ENCODE peak calls at places on chromosome 4, in five cellular contexts. One of them, this sample, is unnamed.

GRCh38 chr4:39353478-39354177 is 12.5 kb downstream of the RFC1 start:
- DNase-seq in foreskin fibroblast: no peak
- DNase-seq in neural progenitor cell: no peak
- DNase-seq in hippocampal formation: peak
- DNase-seq in iPS DF 19.7: no peak
- DNase-seq in this sample: peak

GRCh38 chr4:145613546-145614234 is 5.5 kb upstream of the MMAA start:
- DNase-seq in iPS DF 19.7: no peak
- DNase-seq in neural progenitor cell: no peak
- DNase-seq in foreskin fibroblast: no peak
- DNase-seq in hippocampal formation: no peak
- DNase-seq in this sample: no peak

GRCh38 chr4:30182786-30183185 is 537.4 kb upstream of the PCDH7 start:
- DNase-seq in foreskin fibroblast: no peak
- DNase-seq in hippocampal formation: no peak
- DNase-seq in iPS DF 19.7: no peak
- DNase-seq in neural progenitor cell: no peak
- DNase-seq in this sample: no peak

GRCh38 chr4:25813705-25814104 is 49.1 kb downstream of the SEL1L3 start:
- DNase-seq in hippocampal formation: peak
- DNase-seq in neural progenitor cell: peak
- DNase-seq in iPS DF 19.7: no peak
- DNase-seq in foreskin fibroblast: no peak
- DNase-seq in this sample: peak

GRCh38 chr4:139603576-139604387 is 47.8 kb upstream of the SETD7 start:
- DNase-seq in hippocampal formation: peak
- DNase-seq in neural progenitor cell: peak
- DNase-seq in iPS DF 19.7: peak
- DNase-seq in foreskin fibroblast: peak
- DNase-seq in this sample: peak

GRCh38 chr4:138706206-138706605 is 309.4 kb upstream of the NOCT start:
- DNase-seq in neural progenitor cell: no peak
- DNase-seq in iPS DF 19.7: no peak
- DNase-seq in foreskin fibroblast: no peak
- DNase-seq in hippocampal formation: no peak
- DNase-seq in this sample: no peak

GRCh38 chr4:184273166-184274147 is 55.8 kb upstream of the ENPP6 start:
- DNase-seq in iPS DF 19.7: no peak
- DNase-seq in hippocampal formation: no peak
- DNase-seq in foreskin fibroblast: no peak
- DNase-seq in neural progenitor cell: no peak
- DNase-seq in this sample: no peak

GRCh38 chr4:2646386-2647149 is 109.6 kb downstream of the TNIP2 start:
- DNase-seq in neural progenitor cell: no peak
- DNase-seq in hippocampal formation: no peak
- DNase-seq in foreskin fibroblast: no peak
- DNase-seq in iPS DF 19.7: no peak
- DNase-seq in this sample: no peak

GRCh38 chr4:43864616-43865146 is 583.9 kb downstream of the KCTD8 start:
- DNase-seq in neural progenitor cell: no peak
- DNase-seq in hippocampal formation: no peak
- DNase-seq in iPS DF 19.7: no peak
- DNase-seq in foreskin fibroblast: no peak
- DNase-seq in this sample: no peak

GRCh38 chr4:89724716-89725115 is 112.2 kb downstream of the SNCA start:
- DNase-seq in foreskin fibroblast: peak
- DNase-seq in iPS DF 19.7: no peak
- DNase-seq in neural progenitor cell: no peak
- DNase-seq in hippocampal formation: no peak
- DNase-seq in this sample: peak

GRCh38 chr4:1300466-1301455 is 11.1 kb downstream of the MAEA start:
- DNase-seq in neural progenitor cell: no peak
- DNase-seq in foreskin fibroblast: peak
- DNase-seq in iPS DF 19.7: no peak
- DNase-seq in hippocampal formation: peak
- DNase-seq in this sample: no peak

GRCh38 chr4:155722336-155722735 is 36.5 kb upstream of the GUCY1B1 start:
- DNase-seq in iPS DF 19.7: no peak
- DNase-seq in neural progenitor cell: no peak
- DNase-seq in hippocampal formation: no peak
- DNase-seq in foreskin fibroblast: no peak
- DNase-seq in this sample: no peak

GRCh38 chr4:189121336-189121735 is 819.3 kb upstream of the FRG1 start:
- DNase-seq in iPS DF 19.7: no peak
- DNase-seq in foreskin fibroblast: no peak
- DNase-seq in hippocampal formation: no peak
- DNase-seq in neural progenitor cell: no peak
- DNase-seq in this sample: no peak

GRCh38 chr4:126991965-126992364 is 640.8 kb upstream of the INTU start:
- DNase-seq in iPS DF 19.7: no peak
- DNase-seq in neural progenitor cell: no peak
- DNase-seq in hippocampal formation: peak
- DNase-seq in foreskin fibroblast: peak
- DNase-seq in this sample: no peak

GRCh38 chr4:38591617-38592337 is 72.2 kb upstream of the KLF3 start:
- DNase-seq in neural progenitor cell: no peak
- DNase-seq in iPS DF 19.7: no peak
- DNase-seq in foreskin fibroblast: no peak
- DNase-seq in hippocampal formation: no peak
- DNase-seq in this sample: no peak

GRCh38 chr4:107444-108429 is 16.6 kb upstream of the ZNF718 start:
- DNase-seq in neural progenitor cell: no peak
- DNase-seq in hippocampal formation: no peak
- DNase-seq in iPS DF 19.7: no peak
- DNase-seq in foreskin fibroblast: no peak
- DNase-seq in this sample: no peak

GRCh38 chr4:113147498-113148231 is 98.2 kb downstream of the ANK2 start:
- DNase-seq in neural progenitor cell: no peak
- DNase-seq in foreskin fibroblast: no peak
- DNase-seq in hippocampal formation: peak
- DNase-seq in iPS DF 19.7: no peak
- DNase-seq in this sample: no peak

GRCh38 chr4:180060159-180060889 is 2182.9 kb upstream of the TENM3 start:
- DNase-seq in neural progenitor cell: peak
- DNase-seq in iPS DF 19.7: no peak
- DNase-seq in foreskin fibroblast: no peak
- DNase-seq in hippocampal formation: peak
- DNase-seq in this sample: peak

GRCh38 chr4:185352741-185353140 is 43.0 kb downstream of the LRP2BP start:
- DNase-seq in hippocampal formation: no peak
- DNase-seq in neural progenitor cell: no peak
- DNase-seq in foreskin fibroblast: no peak
- DNase-seq in iPS DF 19.7: no peak
- DNase-seq in this sample: no peak

GRCh38 chr4:152983221-152983620 is 47.1 kb downstream of the FHDC1 start:
- DNase-seq in foreskin fibroblast: no peak
- DNase-seq in iPS DF 19.7: no peak
- DNase-seq in hippocampal formation: no peak
- DNase-seq in neural progenitor cell: peak
- DNase-seq in this sample: peak

GRCh38 chr4:122665148-122665547 is 44.3 kb upstream of the IL21 start:
- DNase-seq in foreskin fibroblast: peak
- DNase-seq in hippocampal formation: no peak
- DNase-seq in neural progenitor cell: no peak
- DNase-seq in iPS DF 19.7: no peak
- DNase-seq in this sample: no peak

GRCh38 chr4:124321370-124321769 is 391.2 kb downstream of the ANKRD50 start:
- DNase-seq in hippocampal formation: no peak
- DNase-seq in neural progenitor cell: peak
- DNase-seq in foreskin fibroblast: no peak
- DNase-seq in iPS DF 19.7: no peak
- DNase-seq in this sample: no peak

GRCh38 chr4:71303850-71304249 is 35.0 kb upstream of the SLC4A4 start:
- DNase-seq in hippocampal formation: no peak
- DNase-seq in iPS DF 19.7: no peak
- DNase-seq in foreskin fibroblast: no peak
- DNase-seq in neural progenitor cell: no peak
- DNase-seq in this sample: no peak

GRCh38 chr4:99510721-99511120 is at the start of gene C4orf17:
- DNase-seq in iPS DF 19.7: no peak
- DNase-seq in hippocampal formation: no peak
- DNase-seq in foreskin fibroblast: no peak
- DNase-seq in neural progenitor cell: no peak
- DNase-seq in this sample: no peak

GRCh38 chr4:110287130-110287529 is 88.7 kb upstream of the ELOVL6 start:
- DNase-seq in foreskin fibroblast: peak
- DNase-seq in neural progenitor cell: no peak
- DNase-seq in iPS DF 19.7: no peak
- DNase-seq in hippocampal formation: no peak
- DNase-seq in this sample: no peak

GRCh38 chr4:20997886-20998285 is 297.6 kb downstream of the PACRGL start:
- DNase-seq in iPS DF 19.7: no peak
- DNase-seq in neural progenitor cell: no peak
- DNase-seq in foreskin fibroblast: no peak
- DNase-seq in hippocampal formation: no peak
- DNase-seq in this sample: no peak

GRCh38 chr4:99653921-99654890 is 3.4 kb downstream of the C4orf54 start:
- DNase-seq in hippocampal formation: no peak
- DNase-seq in neural progenitor cell: no peak
- DNase-seq in iPS DF 19.7: no peak
- DNase-seq in foreskin fibroblast: no peak
- DNase-seq in this sample: peak

GRCh38 chr4:80615099-80615498 is 279.6 kb downstream of the CFAP299 start:
- DNase-seq in iPS DF 19.7: no peak
- DNase-seq in neural progenitor cell: no peak
- DNase-seq in hippocampal formation: no peak
- DNase-seq in foreskin fibroblast: no peak
- DNase-seq in this sample: no peak

GRCh38 chr4:82394896-82395295 is 21.1 kb upstream of the HNRNPD start:
- DNase-seq in hippocampal formation: no peak
- DNase-seq in iPS DF 19.7: no peak
- DNase-seq in neural progenitor cell: no peak
- DNase-seq in foreskin fibroblast: no peak
- DNase-seq in this sample: no peak

GRCh38 chr4:108393870-108394269 is 225.1 kb upstream of the LEF1 start:
- DNase-seq in foreskin fibroblast: no peak
- DNase-seq in neural progenitor cell: peak
- DNase-seq in iPS DF 19.7: no peak
- DNase-seq in hippocampal formation: no peak
- DNase-seq in this sample: no peak

GRCh38 chr4:119623025-119623424 is 5.6 kb downstream of the PDE5A start:
- DNase-seq in neural progenitor cell: no peak
- DNase-seq in iPS DF 19.7: no peak
- DNase-seq in foreskin fibroblast: no peak
- DNase-seq in hippocampal formation: no peak
- DNase-seq in this sample: no peak